ENCODE peak calls at places on chromosomes 6 and 20, in ten cellular contexts. Q is heart left ventricle, O is GM12865, Y is K562, U is AG04450, Z is BJ, V is Peyer's patch, I is foreskin fibroblast, L is SK-N-SH, D is body of pancreas. K is an unnamed sample.

GRCh38 chr20:49381558-49382493 is 100.6 kb downstream of the KCNB1 start:
- DNase-seq in Q (peak; percentile 82), O (no peak), Y (no peak), U (no peak), Z (no peak), V (peak; percentile 16), I (peak; percentile 59), L (peak; percentile 72), D (peak; percentile 89), K (no peak)

GRCh38 chr20:20364016-20364746 is 3.7 kb upstream of the INSM1 start:
- DNase-seq in Q (no peak), O (no peak), Y (no peak), U (no peak), Z (no peak), V (no peak), I (no peak), L (peak; percentile 47), D (no peak), K (no peak)

GRCh38 chr6:63097222-63097621 is 114.0 kb upstream of the FKBP1C start:
- DNase-seq in Q (no peak), O (peak; percentile 29), Y (no peak), U (no peak), Z (no peak), V (no peak), I (no peak), L (no peak), D (no peak), K (no peak)

GRCh38 chr20:6157345-6157744 is 34.5 kb upstream of the FERMT1 start:
- DNase-seq in Q (no peak), O (peak; percentile 16), Y (no peak), U (no peak), Z (no peak), V (no peak), I (no peak), L (no peak), D (no peak), K (no peak)

GRCh38 chr6:134980846-134981245 is 30.9 kb upstream of the ALDH8A1 start:
- DNase-seq in Q (no peak), O (no peak), Y (peak; percentile 25), U (no peak), Z (no peak), V (no peak), I (no peak), L (no peak), D (no peak), K (no peak)

GRCh38 chr20:32535316-32535952 is 49.7 kb downstream of the NOL4L start:
- DNase-seq in Q (no peak), O (no peak), Y (peak; percentile 35), U (no peak), Z (no peak), V (peak; percentile 35), I (no peak), L (no peak), D (no peak), K (no peak)

GRCh38 chr20:9710685-9711084 is 128.2 kb downstream of the PAK5 start:
- DNase-seq in Q (no peak), O (no peak), Y (no peak), U (no peak), Z (no peak), V (no peak), I (no peak), L (no peak), D (no peak), K (no peak)

GRCh38 chr6:166540631-166541331 is 45.7 kb downstream of the RAMACL start:
- DNase-seq in Q (no peak), O (peak; percentile 72), Y (peak; percentile 23), U (no peak), Z (no peak), V (peak; percentile 57), I (no peak), L (no peak), D (peak; percentile 25), K (no peak)

GRCh38 chr6:5095236-5095635 is 10.1 kb downstream of the PPP1R3G start:
- DNase-seq in Q (no peak), O (peak; percentile 82), Y (no peak), U (no peak), Z (no peak), V (no peak), I (peak; percentile 58), L (no peak), D (no peak), K (peak; percentile 63)

GRCh38 chr6:160102956-160103824 is 18.4 kb upstream of the SLC22A1 start:
- DNase-seq in Q (no peak), O (peak; percentile 53), Y (peak; percentile 39), U (no peak), Z (no peak), V (no peak), I (peak; percentile 51), L (peak; percentile 45), D (no peak), K (no peak)

GRCh38 chr6:16322666-16323312 is 84.4 kb downstream of the GMPR start:
- DNase-seq in Q (peak; percentile 80), O (peak; percentile 80), Y (peak; percentile 78), U (peak; percentile 87), Z (peak; percentile 76), V (peak; percentile 62), I (peak; percentile 95), L (no peak), D (peak; percentile 78), K (no peak)

DNA sequence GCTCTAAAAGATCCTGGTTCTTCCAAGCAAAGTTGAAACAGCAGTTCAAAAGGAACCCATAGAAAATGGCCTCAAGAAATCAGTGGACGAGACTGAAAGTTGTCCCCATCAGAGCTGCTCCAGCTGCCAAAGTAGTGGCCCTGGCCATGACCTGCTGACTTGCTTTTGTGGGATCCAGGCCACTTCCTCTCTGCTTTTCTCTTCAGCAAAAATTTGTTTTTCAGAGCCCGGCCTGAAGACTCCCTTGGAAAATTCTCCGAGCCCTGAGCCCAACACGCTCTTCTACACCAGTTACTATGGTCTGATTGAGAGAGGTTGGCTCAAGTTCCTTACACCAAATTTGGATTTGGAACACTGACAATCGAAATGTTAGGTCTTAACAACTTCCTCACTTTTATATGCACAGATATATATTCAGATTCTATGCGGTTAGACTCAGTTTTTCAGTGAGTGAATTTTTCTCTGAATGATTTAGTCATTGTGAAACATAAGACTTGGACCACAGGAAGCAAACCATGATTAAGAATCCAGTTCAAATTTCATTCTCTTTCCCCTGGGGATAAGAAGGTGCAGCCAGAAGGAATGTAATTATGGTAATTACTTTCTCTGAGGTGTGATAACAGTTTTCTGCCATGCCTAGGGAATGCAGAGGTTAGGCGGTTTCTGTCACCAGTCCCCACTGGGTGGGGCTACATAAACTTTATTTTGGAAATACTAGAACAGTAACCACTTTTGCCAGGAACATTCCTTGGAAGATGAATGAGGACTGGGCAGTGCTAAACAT is 365.3 kb downstream of the SYNE1 start:
- DNase-seq in Q (peak; percentile 69), O (peak; percentile 31), Y (no peak), U (no peak), Z (no peak), V (no peak), I (peak; percentile 39), L (no peak), D (no peak), K (no peak)
- TF ChIP-seq CTCF in Q (no peak), O (no peak), Y (no peak), U (no peak), Z (no peak), V (no peak), I (no peak), L (no peak), D (no peak), K (no peak)

DNA sequence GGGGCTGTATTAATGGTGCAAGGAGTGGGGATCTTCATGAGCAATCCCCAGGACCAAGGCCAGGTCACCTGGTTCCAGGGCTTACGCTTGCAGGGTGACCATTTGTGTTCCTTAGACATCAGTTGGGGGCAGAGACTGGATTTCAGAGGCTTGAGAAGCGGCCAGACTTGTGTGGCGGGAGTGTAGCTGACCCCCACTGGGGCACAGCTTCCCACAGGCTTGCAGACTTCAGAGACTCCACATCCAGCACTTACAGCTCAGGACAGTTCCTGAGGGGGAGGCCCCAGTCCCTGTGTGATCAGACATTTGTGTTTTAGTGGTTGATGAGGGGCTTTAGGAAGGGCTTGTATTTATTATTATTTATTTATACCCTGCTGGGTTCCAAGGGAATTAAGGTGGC is 15.3 kb downstream of the TJAP1 start:
- DNase-seq in Q (no peak), O (no peak), Y (no peak), U (no peak), Z (no peak), V (no peak), I (no peak), L (no peak), D (no peak), K (no peak)
- H3K4me3 ChIP-seq in Q (no peak overlapping the region), O (no peak overlapping the region), Y (no peak overlapping the region), U (peak overlapping the region; percentile 25), Z (no peak overlapping the region), V (no peak overlapping the region), I (no peak overlapping the region), L (no peak overlapping the region), D (no peak overlapping the region), K (no peak overlapping the region)

DNA sequence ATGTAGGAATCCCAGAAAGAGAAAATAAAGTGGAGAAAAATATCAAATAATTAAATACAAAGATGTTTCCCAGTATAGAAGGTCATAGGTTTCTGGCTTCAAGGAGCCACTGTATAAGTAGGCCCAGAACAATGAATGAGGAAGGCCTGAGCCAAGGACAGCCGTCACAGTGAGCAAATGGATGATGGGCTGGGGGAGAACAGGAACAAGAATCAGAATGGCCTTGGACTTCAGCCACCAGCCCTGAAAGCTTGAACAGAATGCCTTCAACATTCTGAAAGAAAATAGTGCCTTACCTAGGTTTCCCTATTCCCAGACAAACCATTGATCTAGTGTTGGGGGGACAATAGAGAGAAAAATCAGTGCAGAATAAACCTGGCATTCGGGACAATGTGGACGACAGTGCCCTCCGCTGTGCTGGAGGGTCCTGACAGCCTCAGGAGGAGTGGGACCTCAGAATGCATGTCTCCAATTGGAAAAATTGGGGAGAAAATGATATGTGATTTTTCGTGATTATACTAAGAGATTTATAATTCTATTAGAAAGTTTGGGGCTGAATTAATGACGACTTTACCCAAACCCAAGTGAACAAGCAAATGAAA is 333.9 kb upstream of the AGPAT4 start:
- DNase-seq in Q (no peak), O (no peak), Y (no peak), U (no peak), Z (no peak), V (no peak), I (no peak), L (no peak), D (no peak), K (no peak)
- TF ChIP-seq CTCF in Q (no peak), O (no peak), Y (no peak), U (no peak), Z (no peak), V (no peak), I (no peak), L (no peak), D (no peak), K (no peak)

DNA sequence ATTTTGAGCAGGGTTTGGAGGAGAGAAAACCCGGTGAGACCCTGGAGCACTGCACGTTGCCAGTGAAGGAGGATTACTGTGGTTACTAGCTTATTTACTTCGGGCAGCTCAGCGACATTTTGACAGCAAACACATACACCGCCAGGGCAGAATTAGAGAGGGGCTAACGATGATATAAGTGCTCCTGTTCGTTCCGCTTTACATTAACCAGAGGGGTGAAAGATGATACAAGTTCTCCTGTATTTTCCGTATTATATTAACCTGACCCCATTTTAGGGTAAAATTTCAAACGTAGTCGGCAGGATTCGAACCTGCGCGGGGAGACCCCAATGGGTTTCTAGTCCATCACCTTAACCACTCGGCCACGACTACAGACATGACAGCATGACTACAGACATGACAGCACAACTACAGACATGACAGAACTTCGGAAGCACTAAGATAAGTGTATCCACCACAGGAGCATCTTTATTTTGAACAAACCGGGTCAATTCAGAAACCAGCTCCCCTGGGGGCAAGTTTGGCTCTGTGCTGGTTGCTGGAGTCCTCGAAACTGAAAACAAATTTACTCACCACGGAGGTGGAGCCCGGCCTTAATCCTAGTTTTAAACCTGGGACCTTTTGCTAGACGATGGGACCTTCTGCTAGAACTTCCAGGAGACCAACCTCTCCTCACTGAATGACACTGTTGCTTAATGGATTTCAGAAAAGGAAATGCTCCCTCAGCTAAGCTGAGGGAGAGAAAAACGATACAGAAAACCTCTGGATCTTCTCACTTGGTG is 80.4 kb upstream of the ZNF184 start:
- DNase-seq in Q (no peak), O (peak; percentile 88), Y (peak; percentile 69), U (no peak), Z (no peak), V (no peak), I (peak; percentile 61), L (no peak), D (no peak), K (no peak)
- H3K4me3 ChIP-seq in Q (no peak overlapping the region), O (peak overlapping the region; percentile 25), Y (peak overlapping the region; percentile 52), U (no peak overlapping the region), Z (no peak overlapping the region), V (no peak overlapping the region), I (peak overlapping the region; percentile 6), L (peak overlapping the region; percentile 38), D (no peak overlapping the region), K (peak overlapping the region; percentile 16)

K was measured in epithelial cell of proximal tubule.